ENCODE peak calls at places on chromosomes 1 and 21, in seven cellular contexts. E is CMK; H is H54; Y is T-helper 1 cell; K is hepatocyte; Z is effector memory CD4-positive, alpha-beta T cell; L is dermis blood vessel endothelial cell. S is an unnamed sample.

GRCh38 chr1:212074313-212074712 is 38.8 kb downstream of the DTL start:
- DNase-seq in L (no peak), H (no peak), K (no peak), Y (no peak), Z (no peak), E (no peak), S (no peak)

GRCh38 chr1:115184951-115185331 is 95.6 kb upstream of the TSPAN2 start:
- DNase-seq in Z (no peak), E (no peak), L (no peak), H (peak; percentile 16), Y (no peak), K (no peak), S (no peak)

GRCh38 chr1:209156991-209157390 is 426.5 kb upstream of the CAMK1G start:
- DNase-seq in H (no peak), Y (no peak), E (no peak), K (no peak), Z (no peak), L (no peak), S (no peak)

GRCh38 chr1:235417101-235417697 is 50.0 kb downstream of the TBCE start:
- DNase-seq in K (peak; percentile 74), Y (peak; percentile 58), L (peak; percentile 86), H (peak; percentile 42), Z (peak; percentile 12), E (peak; percentile 55), S (peak; percentile 53)

GRCh38 chr1:156488566-156489165 is 11.9 kb downstream of the MEF2D start:
- DNase-seq in E (no peak), K (no peak), Y (no peak), Z (no peak), H (no peak), L (no peak), S (no peak)

GRCh38 chr1:109613396-109614147 is 5.8 kb downstream of the GNAT2 start:
- DNase-seq in L (peak; percentile 53), H (no peak), Z (no peak), E (no peak), Y (no peak), K (no peak), S (no peak)

GRCh38 chr21:33360281-33360680 is 35.5 kb downstream of the IFNAR1 start:
- DNase-seq in H (no peak), L (peak; percentile 44), K (no peak), Y (no peak), E (no peak), Z (no peak), S (no peak)

GRCh38 chr1:115099693-115100050 is 10.4 kb upstream of the TSPAN2 start:
- DNase-seq in K (no peak), Y (no peak), L (no peak), E (no peak), H (no peak), Z (no peak), S (no peak)

GRCh38 chr1:226457307-226457712 is 49.4 kb upstream of the PARP1 start:
- DNase-seq in H (no peak), K (no peak), Y (peak; percentile 29), L (peak; percentile 54), E (no peak), Z (peak; percentile 6), S (peak; percentile 40)

GRCh38 chr1:42266253-42267135 is 68.5 kb downstream of the FOXJ3 start:
- DNase-seq in H (no peak), E (no peak), L (peak; percentile 31), Z (no peak), Y (no peak), K (no peak), S (no peak)

GRCh38 chr1:147786536-147786935 is 26.1 kb upstream of the GJA5 start:
- DNase-seq in L (no peak), E (no peak), Y (no peak), Z (no peak), K (no peak), H (no peak), S (no peak)

GRCh38 chr21:36725793-36726386 is 27.0 kb downstream of the SIM2 start:
- DNase-seq in E (no peak), Z (no peak), Y (no peak), L (no peak), K (no peak), H (no peak), S (no peak)

GRCh38 chr1:71049951-71050598 is 2.5 kb upstream of the PTGER3 start:
- DNase-seq in Y (no peak), E (peak; percentile 63), H (peak; percentile 32), L (peak; percentile 86), Z (no peak), K (peak; percentile 80), S (peak; percentile 88)

GRCh38 chr1:198259336-198260109 is 102.7 kb downstream of the NEK7 start:
- DNase-seq in L (no peak), Y (no peak), E (no peak), H (no peak), Z (no peak), K (no peak), S (no peak)

GRCh38 chr1:229848762-229849677 is 218.0 kb upstream of the GALNT2 start:
- DNase-seq in Y (no peak), Z (no peak), K (peak; percentile 34), H (peak; percentile 20), E (peak; percentile 36), L (peak; percentile 54), S (peak; percentile 68)

S was measured in A673.